ENCODE peak calls at places on chromosomes 2 and 18, in eight cellular contexts. V is Calu3, N is DMS79, O is naive B cell, K is NCI-H510A, U is heart left ventricle, Z is dorsolateral prefrontal cortex, P is GM12865. W is an unnamed sample.

GRCh38 chr18:53937037-53937436 is 287.4 kb downstream of the MBD2 start:
- DNase-seq in K (no peak), V (no peak), Z (no peak), O (no peak), P (no peak), N (no peak), U (no peak), W (no peak)

GRCh38 chr2:20378891-20379519 is 28.4 kb upstream of the PUM2 start:
- DNase-seq in N (no peak), Z (peak; percentile 71), K (no peak), V (peak; percentile 83), U (peak; percentile 87), P (no peak), O (no peak), W (peak; percentile 59)

GRCh38 chr2:174341301-174341994 is 6.7 kb downstream of the SP9 start:
- DNase-seq in O (peak; percentile 82), K (peak; percentile 71), V (peak; percentile 89), U (peak; percentile 81), P (peak; percentile 90), N (peak; percentile 54), Z (peak; percentile 83), W (peak; percentile 42)

GRCh38 chr2:5077479-5078089 is 614.6 kb upstream of the SOX11 start:
- DNase-seq in O (no peak), Z (no peak), V (no peak), N (no peak), U (no peak), P (no peak), K (no peak), W (no peak)

GRCh38 chr2:108941161-108941665 is 47.8 kb downstream of the EDAR start:
- DNase-seq in O (no peak), N (no peak), U (no peak), K (no peak), P (no peak), Z (no peak), V (no peak), W (no peak)

GRCh38 chr2:13968811-13969210 is 663.7 kb upstream of the LRATD1 start:
- DNase-seq in O (no peak), U (no peak), V (no peak), P (peak; percentile 11), N (no peak), Z (no peak), K (no peak), W (no peak)

GRCh38 chr2:31054817-31055216 is 83.4 kb downstream of the GALNT14 start:
- DNase-seq in P (no peak), Z (no peak), K (no peak), N (no peak), V (no peak), U (no peak), O (no peak), W (no peak)

GRCh38 chr2:161283926-161284325 is 24.3 kb upstream of the PSMD14 start:
- DNase-seq in N (no peak), O (no peak), P (no peak), Z (no peak), U (no peak), V (no peak), K (no peak), W (no peak)

GRCh38 chr2:61898810-61899209 is 6.7 kb upstream of the COMMD1 start:
- DNase-seq in Z (no peak), N (no peak), O (no peak), P (peak; percentile 43), U (no peak), K (no peak), V (peak; percentile 24), W (no peak)

GRCh38 chr18:715626-716025 is 3.2 kb upstream of the ENOSF1 start:
- DNase-seq in O (no peak), K (no peak), Z (no peak), V (no peak), P (no peak), U (no peak), N (no peak), W (no peak)

GRCh38 chr2:201436141-201436540 is 15.1 kb downstream of the TRAK2 start:
- DNase-seq in U (no peak), N (no peak), O (no peak), P (no peak), K (no peak), V (no peak), Z (no peak), W (no peak)

W was measured in C1 segment of cervical spinal cord.